ENCODE peak calls at places on chromosomes 12 and 14, in six cellular contexts. Y, H, R, Q, D and A are unnamed samples.

GRCh38 chr12:3049176-3049575 is 28.0 kb upstream of the TSPAN9 start:
- DNase-seq in H (no peak), Q (no peak), R (no peak), D (no peak), Y (no peak), A (no peak)

GRCh38 chr12:46983959-46984833 is 95.2 kb upstream of the PCED1B start:
- DNase-seq in Y (peak), D (no peak), R (no peak), H (peak), Q (no peak), A (peak)

GRCh38 chr14:105836730-105837129 is 310.3 kb downstream of the TMEM121 start:
- DNase-seq in H (no peak), Q (no peak), D (no peak), R (no peak), Y (no peak), A (no peak)

GRCh38 chr12:100868487-100868886 is 73.9 kb downstream of the ANO4 start:
- DNase-seq in R (no peak), D (no peak), H (peak), Y (no peak), Q (no peak), A (no peak)

GRCh38 chr14:79630561-79630960 is 580.7 kb downstream of the DIO2 start:
- DNase-seq in H (no peak), D (no peak), Q (no peak), R (no peak), Y (no peak), A (no peak)

GRCh38 chr14:58808828-58809227 is 171.1 kb downstream of the DACT1 start:
- DNase-seq in Q (no peak), R (no peak), D (no peak), H (peak), Y (no peak), A (no peak)

GRCh38 chr12:10101042-10101579 is 2.3 kb upstream of the CLEC1A start:
- DNase-seq in Q (no peak), D (no peak), Y (no peak), H (no peak), R (no peak), A (peak)

GRCh38 chr14:65926935-65927700 is 514.6 kb downstream of the FUT8 start:
- DNase-seq in Q (no peak), Y (no peak), D (no peak), H (no peak), R (no peak), A (no peak)

GRCh38 chr14:100072783-100073346 is 7.6 kb downstream of the EVL start:
- DNase-seq in H (no peak), D (no peak), R (no peak), Q (no peak), Y (no peak), A (peak)

GRCh38 chr12:93347054-93347786 is 30.5 kb upstream of the NUDT4 start:
- DNase-seq in H (peak), R (no peak), D (no peak), Y (no peak), Q (no peak), A (peak)

GRCh38 chr14:35337557-35338255 is 45.5 kb downstream of the PSMA6 start:
- DNase-seq in H (no peak), D (no peak), Y (peak), R (no peak), Q (no peak), A (no peak)

GRCh38 chr14:24695265-24696241 is 61.6 kb upstream of the GZMB start:
- DNase-seq in H (no peak), R (no peak), Q (no peak), D (no peak), Y (no peak), A (peak)

GRCh38 chr14:70724944-70725343 is 83.2 kb downstream of the TTC9 start:
- DNase-seq in Q (no peak), D (no peak), R (no peak), H (no peak), Y (no peak), A (no peak)

GRCh38 chr14:23559010-23559920 is 3.2 kb downstream of the THTPA start:
- DNase-seq in R (no peak), D (no peak), H (peak), Y (peak), Q (peak), A (peak)

GRCh38 chr14:74313601-74314000 is 10.9 kb upstream of the ABCD4 start:
- DNase-seq in H (no peak), D (no peak), Y (no peak), R (no peak), Q (no peak), A (no peak)

GRCh38 chr14:87896393-87897380 is 96.3 kb downstream of the GALC start:
- DNase-seq in D (no peak), H (peak), R (no peak), Y (peak), Q (no peak), A (peak)

GRCh38 chr14:40252817-40253447 is 820.7 kb upstream of the FBXO33 start:
- DNase-seq in Q (no peak), R (no peak), Y (peak), D (no peak), H (peak), A (peak)

GRCh38 chr12:56165369-56165768 is 7.2 kb downstream of the MYL6 start:
- DNase-seq in Q (no peak), H (no peak), D (no peak), R (no peak), Y (no peak), A (no peak)

GRCh38 chr14:51691176-51691575 is 39.5 kb downstream of the FRMD6 start:
- DNase-seq in H (no peak), D (no peak), Y (no peak), R (no peak), Q (no peak), A (no peak)

GRCh38 chr14:73237219-73237785 is at the start of gene PAPLN:
- DNase-seq in H (peak), D (no peak), R (no peak), Y (peak), Q (no peak), A (peak)

GRCh38 chr12:86929962-86930361 is 673.8 kb upstream of the MGAT4C start:
- DNase-seq in D (no peak), Q (no peak), H (no peak), R (no peak), Y (no peak), A (no peak)

GRCh38 chr12:107912421-107913004 is 138.0 kb downstream of the ASCL4 start:
- DNase-seq in Q (peak), D (peak), R (no peak), H (peak), Y (peak), A (peak)

GRCh38 chr12:15274561-15274967 is 47.7 kb upstream of the PTPRO start:
- DNase-seq in H (peak), D (no peak), Y (no peak), Q (no peak), R (no peak), A (no peak)